ENCODE peak calls at places on chromosomes 1 and 21, in four cellular contexts. One of them, this sample, is unnamed.
A peak's percentile ranks its signal among the peaks of the same experiment; 100 is the strongest.

GRCh38 chr1:53071167-53071865 is 9.3 kb downstream of the PODN start:
- DNase-seq in HFF-Myc: no peak
- DNase-seq in MM.1S: no peak
- DNase-seq in cardiac muscle cell: no peak
- DNase-seq in this sample: no peak

GRCh38 chr1:2073382-2074230 is 23.4 kb downstream of the PRKCZ start:
- DNase-seq in cardiac muscle cell: peak; percentile 61
- DNase-seq in HFF-Myc: no peak
- DNase-seq in MM.1S: no peak
- DNase-seq in this sample: no peak

GRCh38 chr1:182629674-182630073 is 25.5 kb upstream of the RGS16 start:
- DNase-seq in cardiac muscle cell: no peak
- DNase-seq in MM.1S: no peak
- DNase-seq in HFF-Myc: no peak
- DNase-seq in this sample: no peak

GRCh38 chr1:103190746-103191145 is 82.4 kb upstream of the COL11A1 start:
- DNase-seq in MM.1S: no peak
- DNase-seq in cardiac muscle cell: no peak
- DNase-seq in HFF-Myc: no peak
- DNase-seq in this sample: no peak

GRCh38 chr1:11806307-11806936 is 431 bp downstream of the CLCN6 start:
- DNase-seq in MM.1S: peak; percentile 14
- DNase-seq in HFF-Myc: no peak
- DNase-seq in cardiac muscle cell: peak; percentile 29
- DNase-seq in this sample: no peak

GRCh38 chr1:164961714-164962113 is 394.8 kb downstream of the LMX1A start:
- DNase-seq in cardiac muscle cell: no peak
- DNase-seq in MM.1S: no peak
- DNase-seq in HFF-Myc: no peak
- DNase-seq in this sample: no peak

GRCh38 chr1:17045140-17045539 is 8.7 kb downstream of the SDHB start:
- DNase-seq in MM.1S: no peak
- DNase-seq in cardiac muscle cell: no peak
- DNase-seq in HFF-Myc: no peak
- DNase-seq in this sample: no peak

GRCh38 chr1:23010734-23011449 is 4.8 kb downstream of the TEX46 start:
- DNase-seq in cardiac muscle cell: peak; percentile 37
- DNase-seq in MM.1S: peak; percentile 38
- DNase-seq in HFF-Myc: no peak
- DNase-seq in this sample: no peak

GRCh38 chr1:3871451-3871805 is 14.2 kb downstream of the DFFB start:
- DNase-seq in cardiac muscle cell: no peak
- DNase-seq in MM.1S: no peak
- DNase-seq in HFF-Myc: no peak
- DNase-seq in this sample: no peak

GRCh38 chr1:195158091-195158490 is 1450.1 kb downstream of the KCNT2 start:
- DNase-seq in cardiac muscle cell: no peak
- DNase-seq in HFF-Myc: no peak
- DNase-seq in MM.1S: no peak
- DNase-seq in this sample: no peak

DNA sequence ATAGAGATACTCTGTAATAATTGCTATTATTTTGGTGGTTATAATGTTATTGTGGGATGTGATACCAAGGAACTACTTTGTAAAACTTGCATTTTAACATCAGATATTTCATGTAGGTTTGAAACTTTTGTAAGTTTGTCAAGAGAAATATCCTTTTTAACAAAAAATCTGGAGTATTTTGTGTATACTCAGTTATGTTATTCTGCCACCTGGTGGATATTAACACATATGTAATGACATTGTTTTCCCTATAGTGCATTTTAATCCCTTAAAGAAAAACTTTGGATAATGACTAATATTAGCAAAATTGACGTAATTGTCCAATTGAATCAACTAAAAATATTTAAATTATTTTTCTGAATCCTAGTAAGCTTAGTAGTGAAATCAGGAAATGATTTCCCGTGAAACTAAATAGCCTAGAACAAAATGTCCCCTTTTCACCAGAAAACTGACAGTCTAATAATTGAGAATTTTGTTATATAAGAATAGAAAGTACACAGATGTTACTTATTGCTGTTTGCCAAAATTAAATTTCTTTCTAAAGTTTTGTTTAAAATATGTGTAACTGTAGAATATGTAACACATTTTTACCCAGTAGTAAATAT is 39.6 kb downstream of the KCTD3 start:
- DNase-seq in cardiac muscle cell: peak; percentile 37
- DNase-seq in MM.1S: peak; percentile 19
- DNase-seq in HFF-Myc: no peak
- DNase-seq in this sample: no peak
- TF ChIP-seq CTCF in cardiac muscle cell: peak; percentile 52
- TF ChIP-seq CTCF in MM.1S: peak; percentile 59
- TF ChIP-seq CTCF in HFF-Myc: peak; percentile 8
- TF ChIP-seq CTCF in this sample: peak; percentile 65

GRCh38 chr1:220511785-220512184 is 16.2 kb upstream of the MARK1 start:
- DNase-seq in MM.1S: no peak
- DNase-seq in HFF-Myc: no peak
- DNase-seq in cardiac muscle cell: no peak
- DNase-seq in this sample: peak; percentile 30
- TF ChIP-seq CTCF in MM.1S: no peak
- TF ChIP-seq CTCF in HFF-Myc: no peak
- TF ChIP-seq CTCF in cardiac muscle cell: no peak
- TF ChIP-seq CTCF in this sample: peak; percentile 31

DNA sequence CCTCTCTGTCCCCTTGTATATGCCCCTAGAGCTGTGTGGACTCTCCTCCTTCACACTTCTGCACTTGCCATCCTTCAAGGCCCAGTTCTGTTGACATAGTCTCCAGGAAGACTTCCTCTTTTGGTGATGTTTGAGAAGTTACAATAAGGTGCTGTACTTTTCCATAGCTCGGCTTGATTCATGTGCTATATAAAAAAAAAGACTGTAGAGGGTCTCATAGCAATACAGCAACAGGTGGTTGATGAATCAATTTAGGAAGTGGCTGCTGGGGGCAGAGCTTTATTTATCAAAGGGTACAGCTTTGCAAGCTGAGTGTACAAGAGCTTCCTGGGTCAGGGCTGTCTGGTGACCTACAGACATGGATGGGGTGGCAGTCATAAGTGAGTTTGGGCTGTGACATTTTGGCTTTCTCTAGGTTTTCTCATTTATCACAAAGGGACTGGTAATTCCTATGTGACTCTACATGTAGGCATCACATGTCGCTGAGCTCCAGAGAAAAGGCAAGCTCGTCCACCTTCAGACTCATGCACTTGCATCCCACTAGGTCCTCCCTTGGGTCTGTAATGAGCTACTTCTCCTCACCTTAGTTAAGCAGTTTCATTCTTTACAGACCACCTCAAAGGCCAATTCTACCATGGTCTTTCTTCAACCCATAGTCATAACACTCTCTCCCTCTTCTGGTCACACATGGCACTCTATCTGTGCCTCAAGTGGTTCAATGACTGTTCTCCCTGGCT is 102.5 kb downstream of the RUNX1 start:
- DNase-seq in MM.1S: no peak
- DNase-seq in cardiac muscle cell: no peak
- DNase-seq in HFF-Myc: no peak
- DNase-seq in this sample: no peak
- TF ChIP-seq CTCF in MM.1S: no peak
- TF ChIP-seq CTCF in cardiac muscle cell: no peak
- TF ChIP-seq CTCF in HFF-Myc: peak; percentile 7
- TF ChIP-seq CTCF in this sample: no peak

GRCh38 chr1:70221241-70222077 is at the start of gene SRSF11:
- DNase-seq in MM.1S: peak; percentile 96
- DNase-seq in HFF-Myc: peak; percentile 72
- DNase-seq in cardiac muscle cell: peak; percentile 97
- DNase-seq in this sample: peak; percentile 99

GRCh38 chr1:70222716-70223235 is 1.6 kb downstream of the SRSF11 start:
- DNase-seq in HFF-Myc: no peak
- DNase-seq in cardiac muscle cell: no peak
- DNase-seq in MM.1S: peak; percentile 3
- DNase-seq in this sample: no peak

GRCh38 chr1:70224954-70225353 is 3.8 kb downstream of the SRSF11 start:
- DNase-seq in MM.1S: no peak
- DNase-seq in cardiac muscle cell: no peak
- DNase-seq in HFF-Myc: no peak
- DNase-seq in this sample: no peak

GRCh38 chr1:70220517-70221240 is 501 bp upstream of the SRSF11 start:
- DNase-seq in MM.1S: no peak
- DNase-seq in HFF-Myc: no peak
- DNase-seq in cardiac muscle cell: no peak
- DNase-seq in this sample: no peak

GRCh38 chr1:70220015-70220414 is 1.2 kb upstream of the SRSF11 start:
- DNase-seq in MM.1S: no peak
- DNase-seq in HFF-Myc: no peak
- DNase-seq in cardiac muscle cell: no peak
- DNase-seq in this sample: no peak
- TF ChIP-seq CTCF in MM.1S: no peak
- TF ChIP-seq CTCF in HFF-Myc: no peak
- TF ChIP-seq CTCF in cardiac muscle cell: no peak
- TF ChIP-seq CTCF in this sample: no peak

GRCh38 chr1:224081604-224082003 is 32.3 kb upstream of the FBXO28 start:
- DNase-seq in cardiac muscle cell: no peak
- DNase-seq in MM.1S: no peak
- DNase-seq in HFF-Myc: no peak
- DNase-seq in this sample: no peak

GRCh38 chr1:224080082-224080774 is 33.7 kb upstream of the FBXO28 start:
- DNase-seq in MM.1S: no peak
- DNase-seq in HFF-Myc: no peak
- DNase-seq in cardiac muscle cell: no peak
- DNase-seq in this sample: no peak

GRCh38 chr1:224082146-224082545 is 31.8 kb upstream of the FBXO28 start:
- DNase-seq in MM.1S: no peak
- DNase-seq in HFF-Myc: no peak
- DNase-seq in cardiac muscle cell: peak; percentile 22
- DNase-seq in this sample: no peak

GRCh38 chr1:224070521-224070920 is 43.4 kb upstream of the FBXO28 start:
- DNase-seq in cardiac muscle cell: no peak
- DNase-seq in MM.1S: no peak
- DNase-seq in HFF-Myc: no peak
- DNase-seq in this sample: no peak

DNA sequence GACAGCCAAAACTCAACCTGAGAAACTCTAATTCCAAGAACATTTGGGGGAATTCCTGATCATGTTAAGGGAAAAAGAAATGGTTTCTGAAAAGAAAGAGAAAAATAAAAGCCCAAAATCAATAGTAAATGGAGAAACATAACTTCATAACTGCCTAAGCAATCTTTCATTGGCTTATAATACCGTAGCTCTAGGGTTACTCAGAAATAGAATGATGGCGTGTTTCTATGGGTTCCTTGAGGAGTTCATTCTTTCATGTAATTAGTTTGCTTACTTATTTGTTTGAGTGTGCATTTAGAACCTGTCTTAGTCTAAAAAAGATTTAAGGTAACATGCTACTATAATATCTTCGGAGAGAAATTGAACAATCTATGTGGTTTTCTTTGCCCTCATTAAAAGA is 37.5 kb upstream of the FBXO28 start:
- DNase-seq in cardiac muscle cell: no peak
- DNase-seq in HFF-Myc: no peak
- DNase-seq in MM.1S: no peak
- DNase-seq in this sample: no peak
- TF ChIP-seq CTCF in cardiac muscle cell: no peak
- TF ChIP-seq CTCF in HFF-Myc: no peak
- TF ChIP-seq CTCF in MM.1S: no peak
- TF ChIP-seq CTCF in this sample: no peak

GRCh38 chr1:61436016-61436415 is 288.9 kb downstream of the TM2D1 start:
- DNase-seq in MM.1S: peak; percentile 53
- DNase-seq in HFF-Myc: no peak
- DNase-seq in cardiac muscle cell: peak; percentile 51
- DNase-seq in this sample: no peak
- TF ChIP-seq CTCF in MM.1S: peak; percentile 53
- TF ChIP-seq CTCF in HFF-Myc: no peak
- TF ChIP-seq CTCF in cardiac muscle cell: peak; percentile 33
- TF ChIP-seq CTCF in this sample: no peak

GRCh38 chr1:94120591-94120901 is 402 bp downstream of the ABCA4 start:
- DNase-seq in cardiac muscle cell: no peak
- DNase-seq in HFF-Myc: no peak
- DNase-seq in MM.1S: no peak
- DNase-seq in this sample: no peak
- TF ChIP-seq CTCF in cardiac muscle cell: no peak
- TF ChIP-seq CTCF in HFF-Myc: no peak
- TF ChIP-seq CTCF in MM.1S: no peak
- TF ChIP-seq CTCF in this sample: no peak

DNA sequence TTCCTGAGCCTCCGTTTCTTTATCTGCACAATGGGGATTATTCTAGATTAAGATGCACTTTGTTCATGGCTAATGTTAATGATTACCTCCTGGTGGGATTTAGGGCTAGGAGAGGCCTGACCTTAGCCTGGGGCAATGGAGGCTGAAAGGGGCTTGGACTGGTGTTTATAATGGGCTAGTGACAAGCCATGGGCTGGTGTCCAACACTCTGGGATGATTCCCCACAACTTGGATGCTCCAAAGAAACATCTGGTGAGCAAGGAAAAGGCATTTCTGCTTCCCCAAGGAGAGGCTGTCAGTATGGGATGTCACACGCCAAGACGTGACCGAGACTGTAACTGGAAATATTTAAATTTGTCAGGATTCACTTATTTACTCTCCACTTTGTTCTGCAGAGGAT is 45.2 kb downstream of the PTPRU start:
- DNase-seq in HFF-Myc: no peak
- DNase-seq in MM.1S: no peak
- DNase-seq in cardiac muscle cell: no peak
- DNase-seq in this sample: no peak
- TF ChIP-seq CTCF in HFF-Myc: no peak
- TF ChIP-seq CTCF in MM.1S: no peak
- TF ChIP-seq CTCF in cardiac muscle cell: no peak
- TF ChIP-seq CTCF in this sample: no peak

DNA sequence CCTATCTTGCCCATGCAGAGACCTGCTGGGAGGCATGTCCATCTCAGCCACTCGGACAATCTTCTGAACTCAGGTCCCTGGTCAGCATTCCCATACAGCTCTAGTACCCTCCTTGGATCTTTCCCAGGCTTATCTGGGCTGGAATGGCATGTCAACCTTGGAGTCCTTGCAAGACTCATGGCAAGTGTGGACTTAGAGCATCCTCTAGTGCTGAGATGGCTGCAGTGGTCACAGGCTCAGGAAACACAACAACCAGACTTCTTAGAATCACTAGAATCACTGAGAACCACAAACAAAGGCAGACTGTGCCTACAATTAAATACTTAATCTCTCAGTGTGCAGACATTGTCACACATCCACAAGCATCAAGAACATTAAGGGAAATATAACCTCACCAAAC is 73.1 kb upstream of the TSHB start:
- DNase-seq in cardiac muscle cell: peak; percentile 31
- DNase-seq in MM.1S: peak; percentile 6
- DNase-seq in HFF-Myc: no peak
- DNase-seq in this sample: peak; percentile 56
- TF ChIP-seq CTCF in cardiac muscle cell: peak; percentile 32
- TF ChIP-seq CTCF in MM.1S: peak; percentile 19
- TF ChIP-seq CTCF in HFF-Myc: peak; percentile 30
- TF ChIP-seq CTCF in this sample: peak; percentile 11

GRCh38 chr1:62391369-62391971 is 45.4 kb upstream of the USP1 start:
- DNase-seq in cardiac muscle cell: peak; percentile 12
- DNase-seq in HFF-Myc: no peak
- DNase-seq in MM.1S: peak; percentile 10
- DNase-seq in this sample: peak; percentile 58
- TF ChIP-seq CTCF in cardiac muscle cell: peak; percentile 51
- TF ChIP-seq CTCF in HFF-Myc: peak; percentile 64
- TF ChIP-seq CTCF in MM.1S: peak; percentile 53
- TF ChIP-seq CTCF in this sample: peak; percentile 86

This sample was measured in endothelial cell.